ENCODE peak calls at places on chromosome 10, in seven cellular contexts. I, F, Q, V, X, J and R are unnamed samples.

GRCh38 chr10:35409094-35409582 is 72.8 kb downstream of the CCNY start:
- DNase-seq in I (peak), F (no peak), Q (peak), V (no peak), X (peak), J (peak), R (peak)

GRCh38 chr10:102620615-102621417 is 23.5 kb upstream of the TRIM8 start:
- DNase-seq in I (no peak), F (no peak), Q (peak), V (peak), X (peak), J (no peak), R (no peak)

GRCh38 chr10:77405771-77406241 is 231.8 kb downstream of the KCNMA1 start:
- DNase-seq in I (peak), F (no peak), Q (peak), V (peak), X (peak), J (peak), R (no peak)

GRCh38 chr10:57905866-57906265 is 361.8 kb downstream of the IPMK start:
- DNase-seq in I (no peak), F (no peak), Q (no peak), V (no peak), X (no peak), J (no peak), R (no peak)

GRCh38 chr10:95341716-95342130 is 50.9 kb upstream of the PDLIM1 start:
- DNase-seq in I (peak), F (no peak), Q (peak), V (no peak), X (no peak), J (peak), R (no peak)

GRCh38 chr10:114877301-114877644 is 55.7 kb downstream of the FHIP2A start:
- DNase-seq in I (no peak), F (no peak), Q (no peak), V (no peak), X (no peak), J (no peak), R (no peak)

GRCh38 chr10:117138838-117139580 is 939 bp upstream of the VAX1 start:
- DNase-seq in I (no peak), F (no peak), Q (no peak), V (no peak), X (no peak), J (no peak), R (no peak)

GRCh38 chr10:119111968-119112515 is 8.1 kb downstream of the DENND10 start:
- DNase-seq in I (peak), F (no peak), Q (peak), V (no peak), X (peak), J (no peak), R (no peak)

GRCh38 chr10:92377962-92378361 is 87.0 kb downstream of the MARCHF5 start:
- DNase-seq in I (no peak), F (no peak), Q (no peak), V (no peak), X (no peak), J (no peak), R (no peak)

GRCh38 chr10:7260412-7260900 is 150.4 kb downstream of the SFMBT2 start:
- DNase-seq in I (peak), F (peak), Q (peak), V (no peak), X (peak), J (peak), R (peak)

GRCh38 chr10:5654218-5654755 is 12.1 kb downstream of the ASB13 start:
- DNase-seq in I (no peak), F (no peak), Q (no peak), V (no peak), X (no peak), J (no peak), R (peak)

GRCh38 chr10:1896153-1896552 is 158.8 kb upstream of the ADARB2 start:
- DNase-seq in I (no peak), F (no peak), Q (no peak), V (no peak), X (no peak), J (no peak), R (no peak)

GRCh38 chr10:90344226-90344625 is 513.6 kb downstream of the HTR7 start:
- DNase-seq in I (peak), F (no peak), Q (no peak), V (no peak), X (no peak), J (no peak), R (no peak)

GRCh38 chr10:132412316-132413192 is 15.6 kb downstream of the PWWP2B start:
- DNase-seq in I (no peak), F (no peak), Q (no peak), V (peak), X (no peak), J (no peak), R (no peak)

GRCh38 chr10:97651773-97652172 is 11.3 kb downstream of the PI4K2A start:
- DNase-seq in I (no peak), F (no peak), Q (no peak), V (no peak), X (no peak), J (peak), R (no peak)

GRCh38 chr10:118956253-118957140 is 73.0 kb upstream of the NANOS1 start:
- DNase-seq in I (no peak), F (peak), Q (no peak), V (no peak), X (no peak), J (no peak), R (no peak)

GRCh38 chr10:114815751-114816150 is 5.8 kb upstream of the FHIP2A start:
- DNase-seq in I (peak), F (no peak), Q (peak), V (no peak), X (no peak), J (no peak), R (no peak)

GRCh38 chr10:97875391-97875790 is 25.7 kb downstream of the GOLGA7B start:
- DNase-seq in I (no peak), F (no peak), Q (no peak), V (no peak), X (no peak), J (no peak), R (no peak)

GRCh38 chr10:87860156-87860795 is 3.1 kb downstream of the KLLN start:
- DNase-seq in I (peak), F (no peak), Q (peak), V (no peak), X (peak), J (peak), R (peak)

GRCh38 chr10:11547111-11547625 is 64.3 kb downstream of the USP6NL start:
- DNase-seq in I (peak), F (no peak), Q (no peak), V (no peak), X (no peak), J (peak), R (no peak)

GRCh38 chr10:35058134-35058533 is 32.0 kb downstream of the CUL2 start:
- DNase-seq in I (peak), F (no peak), Q (peak), V (no peak), X (peak), J (peak), R (no peak)

GRCh38 chr10:3961082-3961481 is 176.1 kb upstream of the KLF6 start:
- DNase-seq in I (no peak), F (no peak), Q (no peak), V (no peak), X (no peak), J (no peak), R (peak)

GRCh38 chr10:123398180-123398591 is 244.0 kb downstream of the BUB3 start:
- DNase-seq in I (no peak), F (peak), Q (no peak), V (no peak), X (no peak), J (no peak), R (no peak)

GRCh38 chr10:99346247-99346646 is 17.1 kb downstream of the CNNM1 start:
- DNase-seq in I (peak), F (no peak), Q (peak), V (no peak), X (peak), J (peak), R (no peak)

GRCh38 chr10:6492896-6493295 is 87.2 kb downstream of the PRKCQ start:
- DNase-seq in I (no peak), F (no peak), Q (no peak), V (no peak), X (no peak), J (no peak), R (no peak)

GRCh38 chr10:58704226-58705200 is 191.8 kb downstream of the BICC1 start:
- DNase-seq in I (peak), F (no peak), Q (peak), V (no peak), X (peak), J (peak), R (no peak)

DNA sequence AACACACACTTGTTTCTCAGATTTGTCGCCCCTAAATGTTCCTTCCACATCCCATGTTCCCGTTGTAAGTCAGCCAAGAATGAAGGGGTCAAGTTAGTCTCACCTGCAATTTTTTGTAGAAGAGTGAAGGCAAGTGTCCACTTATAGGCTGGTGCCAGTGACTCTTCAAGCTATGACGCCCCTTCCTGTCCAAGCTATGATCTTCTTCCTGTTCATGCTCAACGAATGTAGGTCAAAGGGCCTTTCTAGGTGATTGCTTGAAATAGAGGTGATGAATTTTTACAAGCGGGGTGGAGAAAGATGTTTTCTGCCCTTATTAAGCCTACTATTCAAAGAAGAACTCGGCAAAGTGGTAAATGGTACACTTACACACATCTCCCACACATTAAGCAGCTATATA is 41.0 kb downstream of the CDK1 start:
- DNase-seq in I (no peak), F (no peak), Q (no peak), V (no peak), X (no peak), J (no peak), R (no peak)
- H3K4me3 ChIP-seq in I (no peak), F (no peak), Q (no peak), V (no peak), X (no peak), J (no peak), R (no peak)

GRCh38 chr10:129659881-129660280 is 192.8 kb downstream of the MGMT start:
- DNase-seq in I (no peak), F (no peak), Q (no peak), V (no peak), X (peak), J (no peak), R (no peak)
- H3K4me3 ChIP-seq in I (no peak), F (no peak), Q (no peak), V (peak), X (no peak), J (no peak), R (no peak)

GRCh38 chr10:21364196-21365114 is 161.0 kb downstream of the SKIDA1 start:
- DNase-seq in I (peak), F (peak), Q (peak), V (no peak), X (peak), J (peak), R (no peak)
- H3K4me3 ChIP-seq in I (no peak), F (no peak), Q (no peak), V (no peak), X (no peak), J (no peak), R (no peak)

GRCh38 chr10:124566222-124566888 is 104.7 kb downstream of the LHPP start:
- DNase-seq in I (no peak), F (no peak), Q (no peak), V (peak), X (no peak), J (no peak), R (no peak)

GRCh38 chr10:124566981-124567835 is 105.6 kb downstream of the LHPP start:
- DNase-seq in I (no peak), F (no peak), Q (no peak), V (peak), X (no peak), J (no peak), R (no peak)

GRCh38 chr10:124565565-124566221 is 104.1 kb downstream of the LHPP start:
- DNase-seq in I (peak), F (no peak), Q (no peak), V (peak), X (no peak), J (peak), R (peak)

GRCh38 chr10:124563320-124563719 is 101.7 kb downstream of the LHPP start:
- DNase-seq in I (no peak), F (no peak), Q (no peak), V (no peak), X (no peak), J (no peak), R (no peak)

GRCh38 chr10:124564881-124565280 is 103.3 kb downstream of the LHPP start:
- DNase-seq in I (no peak), F (no peak), Q (no peak), V (no peak), X (no peak), J (no peak), R (no peak)
- H3K4me3 ChIP-seq in I (no peak), F (no peak), Q (no peak), V (no peak), X (no peak), J (no peak), R (no peak)

DNA sequence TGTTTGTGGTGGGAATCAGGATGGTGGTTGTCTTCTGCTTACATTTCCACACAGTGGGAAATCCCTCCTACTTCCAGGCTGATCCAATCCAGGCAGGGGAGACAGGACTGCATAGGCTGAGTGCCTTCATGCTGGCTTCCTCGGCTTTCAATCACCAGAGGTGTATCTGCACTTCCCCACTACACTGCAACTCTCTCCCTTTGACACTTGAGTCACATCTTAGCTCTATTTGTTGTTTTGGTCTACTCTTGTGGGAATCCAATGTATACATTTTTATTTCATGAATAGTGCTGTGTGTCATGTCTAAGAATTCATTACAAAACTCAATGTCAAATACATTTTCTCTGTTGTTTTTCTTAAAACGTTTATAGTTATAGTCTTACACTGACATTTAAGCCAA is 735.6 kb downstream of the XPNPEP1 start:
- DNase-seq in I (peak), F (no peak), Q (peak), V (no peak), X (no peak), J (no peak), R (no peak)
- H3K4me3 ChIP-seq in I (no peak), F (no peak), Q (no peak), V (no peak), X (no peak), J (no peak), R (no peak)

GRCh38 chr10:22333667-22334282 is 11.5 kb upstream of the SPAG6 start:
- DNase-seq in I (no peak), F (no peak), Q (no peak), V (no peak), X (no peak), J (no peak), R (no peak)

GRCh38 chr10:22335204-22335956 is 9.9 kb upstream of the SPAG6 start:
- DNase-seq in I (peak), F (no peak), Q (peak), V (peak), X (peak), J (peak), R (no peak)

GRCh38 chr10:22332116-22332692 is 11.3 kb downstream of the BMI1 start:
- DNase-seq in I (no peak), F (no peak), Q (no peak), V (no peak), X (no peak), J (no peak), R (no peak)

GRCh38 chr10:22333167-22333566 is 12.1 kb upstream of the SPAG6 start:
- DNase-seq in I (no peak), F (no peak), Q (no peak), V (no peak), X (no peak), J (no peak), R (peak)

DNA sequence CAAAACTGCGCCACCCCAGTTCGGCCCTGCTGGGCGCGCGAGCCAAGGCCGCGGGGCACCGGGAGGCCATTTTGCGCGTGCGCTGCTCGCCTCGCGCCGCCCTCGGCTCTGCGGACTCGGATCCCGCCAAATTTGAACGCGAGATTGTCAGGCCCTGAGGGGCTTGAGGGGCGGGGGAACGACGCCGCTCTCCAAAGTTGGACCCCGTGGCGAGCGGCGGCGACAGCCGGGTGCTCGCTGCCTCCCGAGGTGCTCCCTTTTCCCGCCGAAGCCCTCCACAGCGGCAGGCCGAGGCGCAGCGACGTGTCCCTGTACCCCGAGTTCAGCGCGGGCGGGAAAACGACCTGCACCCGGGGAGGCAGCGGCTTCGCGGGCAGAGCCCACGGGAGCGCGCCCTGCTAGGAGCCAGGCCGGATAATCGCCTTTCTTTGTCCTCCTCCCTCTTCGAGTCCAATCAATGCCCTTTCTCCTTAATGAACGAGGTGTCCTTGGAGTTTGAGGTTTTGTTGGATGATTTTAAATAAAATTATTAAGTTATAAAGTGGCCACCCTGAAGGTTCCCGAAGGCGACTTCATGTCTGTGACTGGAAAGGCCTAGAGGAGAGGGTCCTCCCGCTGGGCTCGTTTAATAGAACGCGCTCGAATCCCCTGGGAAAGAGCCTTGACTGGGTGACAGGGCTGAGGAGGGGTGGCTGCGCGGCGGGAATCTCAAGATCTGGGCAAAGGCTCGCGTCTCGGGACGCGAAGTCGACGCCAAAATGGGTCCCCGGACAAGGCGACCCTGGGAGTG is 10.7 kb upstream of the SPAG6 start:
- DNase-seq in I (no peak), F (no peak), Q (no peak), V (no peak), X (no peak), J (no peak), R (no peak)
- H3K4me3 ChIP-seq in I (peak), F (peak), Q (peak), V (peak), X (peak), J (peak), R (no peak)

GRCh38 chr10:113661332-113661731 is 2.5 kb downstream of the NRAP start:
- DNase-seq in I (no peak), F (no peak), Q (no peak), V (no peak), X (no peak), J (no peak), R (no peak)
- H3K4me3 ChIP-seq in I (no peak), F (peak), Q (no peak), V (no peak), X (no peak), J (no peak), R (no peak)

DNA sequence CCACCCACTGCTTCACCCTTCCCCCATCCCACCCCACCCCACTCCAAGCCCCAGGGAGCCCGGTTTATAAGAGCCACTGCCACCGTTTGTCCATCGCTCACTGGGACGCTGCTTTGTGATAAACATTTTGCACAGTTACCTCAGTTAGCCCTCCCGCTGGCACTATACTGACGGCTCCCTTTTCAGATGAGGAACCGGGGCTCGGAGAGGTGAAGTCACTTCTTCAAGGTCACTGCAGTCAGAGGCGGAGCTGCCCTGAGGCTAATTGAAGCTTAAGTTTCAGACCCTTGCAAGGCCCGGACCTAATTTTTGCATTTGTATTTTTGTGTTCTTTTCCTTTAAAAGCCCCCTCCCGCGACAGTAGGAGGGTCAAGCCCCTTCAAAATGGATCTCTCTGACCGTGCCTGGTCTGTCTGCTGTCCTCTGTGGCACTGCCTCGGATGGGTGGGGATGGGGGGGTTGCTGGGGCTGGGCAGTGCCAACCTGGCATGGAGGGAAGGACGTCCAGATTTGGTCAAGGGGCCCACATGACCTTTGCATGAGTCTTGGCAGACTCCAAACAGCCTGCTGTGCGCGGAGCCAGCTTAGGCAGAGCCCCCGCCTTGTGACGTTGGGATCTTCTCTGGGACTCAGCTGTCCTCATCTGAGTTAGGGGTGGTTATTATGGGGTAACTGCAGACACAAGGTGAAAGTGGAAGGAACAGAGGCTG is 17.7 kb upstream of the NODAL start:
- DNase-seq in I (no peak), F (no peak), Q (no peak), V (no peak), X (no peak), J (no peak), R (no peak)
- H3K4me3 ChIP-seq in I (no peak), F (peak), Q (no peak), V (no peak), X (no peak), J (no peak), R (no peak)

GRCh38 chr10:32299354-32299980 is 47.5 kb downstream of the EPC1 start:
- DNase-seq in I (peak), F (no peak), Q (no peak), V (no peak), X (no peak), J (no peak), R (no peak)

GRCh38 chr10:32295027-32295426 is 51.9 kb downstream of the EPC1 start:
- DNase-seq in I (no peak), F (no peak), Q (no peak), V (no peak), X (no peak), J (no peak), R (peak)

DNA sequence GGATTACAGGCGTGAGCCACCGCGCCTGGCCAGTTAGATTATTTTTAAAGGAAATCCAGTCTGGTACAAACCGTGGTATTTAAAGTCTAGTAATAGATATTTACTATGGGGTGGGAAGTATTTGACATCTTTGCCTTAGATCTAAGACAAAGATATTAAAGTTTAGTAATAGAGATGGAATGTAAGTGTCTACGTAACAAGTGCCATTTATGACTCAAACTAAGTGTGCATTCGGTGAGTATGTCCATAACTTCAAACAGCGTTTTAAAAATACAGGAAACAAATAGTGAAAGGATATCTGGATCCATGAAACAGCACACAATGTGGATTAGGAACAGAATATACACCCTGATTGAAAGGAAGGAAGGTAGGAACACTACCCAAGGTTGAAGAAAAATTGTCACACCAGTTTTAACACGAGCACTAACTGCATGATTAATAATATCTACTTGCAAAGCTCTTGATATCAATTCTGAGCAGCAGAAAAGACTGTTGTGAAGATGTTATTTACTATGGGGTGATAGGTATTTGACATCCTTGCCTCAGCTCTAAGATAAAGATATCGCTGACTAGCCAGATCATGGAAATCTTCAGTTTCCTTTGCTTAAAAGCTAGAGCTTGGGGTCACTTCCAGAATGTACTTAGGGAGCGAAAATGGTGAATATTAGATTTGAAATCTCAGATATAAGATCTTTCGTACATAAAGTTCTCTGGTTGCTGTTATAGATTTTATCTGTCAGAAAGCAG is 48.7 kb downstream of the EPC1 start:
- DNase-seq in I (peak), F (no peak), Q (peak), V (no peak), X (peak), J (peak), R (no peak)
- H3K4me3 ChIP-seq in I (no peak), F (no peak), Q (peak), V (no peak), X (no peak), J (no peak), R (no peak)